ENCODE peak calls at places on chromosomes 5 and 9, in seven cellular contexts. T, S, V, I, M, Q and L are unnamed samples.

GRCh38 chr9:81868145-81868544 is 60.1 kb upstream of the SPATA31D4 start:
- DNase-seq in T (no peak), S (no peak), V (peak), I (no peak), M (no peak), Q (peak), L (no peak)

GRCh38 chr9:4417578-4418325 is 72.5 kb upstream of the SLC1A1 start:
- DNase-seq in T (no peak), S (no peak), V (peak), I (no peak), M (no peak), Q (no peak), L (no peak)

GRCh38 chr9:84031534-84031933 is 50.9 kb downstream of the RMI1 start:
- DNase-seq in T (no peak), S (no peak), V (no peak), I (no peak), M (no peak), Q (no peak), L (no peak)

GRCh38 chr9:120583958-120584369 is 4.0 kb upstream of the CDK5RAP2 start:
- DNase-seq in T (no peak), S (no peak), V (peak), I (peak), M (peak), Q (peak), L (peak)

GRCh38 chr5:170070556-170071412 is 34.9 kb upstream of the FOXI1 start:
- DNase-seq in T (no peak), S (no peak), V (peak), I (peak), M (no peak), Q (peak), L (no peak)

GRCh38 chr5:15203376-15203775 is 296.6 kb upstream of the FBXL7 start:
- DNase-seq in T (no peak), S (no peak), V (peak), I (no peak), M (no peak), Q (peak), L (no peak)

GRCh38 chr9:130499804-130500263 is 55.1 kb downstream of the ASS1 start:
- DNase-seq in T (no peak), S (peak), V (no peak), I (no peak), M (no peak), Q (no peak), L (no peak)

GRCh38 chr9:33222031-33222430 is 17.9 kb upstream of the SPINK4 start:
- DNase-seq in T (no peak), S (no peak), V (no peak), I (peak), M (no peak), Q (no peak), L (no peak)

GRCh38 chr5:64180661-64181343 is 15.2 kb downstream of the RNF180 start:
- DNase-seq in T (no peak), S (no peak), V (peak), I (no peak), M (no peak), Q (peak), L (no peak)

GRCh38 chr5:138726848-138727247 is 26.4 kb upstream of the CTNNA1 start:
- DNase-seq in T (no peak), S (no peak), V (no peak), I (peak), M (no peak), Q (no peak), L (no peak)

GRCh38 chr5:176438959-176439757 is 9.0 kb upstream of the FAF2 start:
- DNase-seq in T (no peak), S (no peak), V (peak), I (no peak), M (no peak), Q (peak), L (no peak)

GRCh38 chr5:96691503-96692303 is 29.5 kb downstream of the CAST start:
- DNase-seq in T (no peak), S (peak), V (no peak), I (no peak), M (no peak), Q (no peak), L (no peak)

GRCh38 chr5:180545248-180545647 is 46.1 kb downstream of the SCGB3A1 start:
- DNase-seq in T (no peak), S (no peak), V (no peak), I (no peak), M (no peak), Q (no peak), L (no peak)

GRCh38 chr5:167160388-167160787 is 1131.1 kb upstream of the WWC1 start:
- DNase-seq in T (no peak), S (no peak), V (no peak), I (no peak), M (no peak), Q (no peak), L (no peak)

GRCh38 chr5:40738502-40738901 is 17.3 kb downstream of the TTC33 start:
- DNase-seq in T (no peak), S (no peak), V (no peak), I (no peak), M (no peak), Q (no peak), L (no peak)

GRCh38 chr5:92838253-92838652 is 742.8 kb downstream of the NR2F1-AS1 start:
- DNase-seq in T (no peak), S (no peak), V (peak), I (no peak), M (peak), Q (no peak), L (no peak)

GRCh38 chr5:7597058-7597457 is 201.1 kb downstream of the ADCY2 start:
- DNase-seq in T (peak), S (no peak), V (peak), I (no peak), M (no peak), Q (no peak), L (no peak)

GRCh38 chr5:168365581-168366081 is 74.2 kb downstream of the WWC1 start:
- DNase-seq in T (no peak), S (no peak), V (peak), I (no peak), M (no peak), Q (peak), L (no peak)

GRCh38 chr5:147464211-147464610 is 45.7 kb downstream of the DPYSL3 start:
- DNase-seq in T (no peak), S (no peak), V (peak), I (peak), M (peak), Q (no peak), L (no peak)